ENCODE peak calls at places on chromosomes 7 and 10, in nine cellular contexts. Z is lower lobe of right lung, A is tibial nerve, X is heart left ventricle, I is neural crest cell, O is ovary, K is Panc1, Q is OCI-LY7, D is fibroblast of lung. L is an unnamed sample.

GRCh38 chr7:132345730-132346129 is 230.5 kb downstream of the PLXNA4 start:
- DNase-seq in Z (no peak), A (no peak), X (no peak), I (no peak), O (no peak), K (no peak), Q (no peak), D (no peak), L (no peak)

GRCh38 chr7:3887071-3887691 is 586.1 kb downstream of the SDK1 start:
- DNase-seq in Z (no peak), A (no peak), X (no peak), I (no peak), O (no peak), K (no peak), Q (no peak), D (no peak), L (no peak)

GRCh38 chr10:19250542-19250941 is 201.9 kb downstream of the MALRD1 start:
- DNase-seq in Z (no peak), A (no peak), X (no peak), I (no peak), O (no peak), K (no peak), Q (no peak), D (peak; percentile 91), L (no peak)

GRCh38 chr10:60434418-60435046 is 44.9 kb upstream of the ANK3 start:
- DNase-seq in Z (no peak), A (peak; percentile 62), X (peak; percentile 21), I (peak; percentile 35), O (peak; percentile 25), K (peak; percentile 46), Q (peak; percentile 49), D (peak; percentile 80), L (no peak)

GRCh38 chr10:100019824-100020160 is 10.0 kb upstream of the DNMBP start:
- DNase-seq in Z (no peak), A (peak; percentile 16), X (no peak), I (no peak), O (no peak), K (no peak), Q (peak; percentile 61), D (no peak), L (no peak)

GRCh38 chr10:100618856-100619255 is 83.1 kb downstream of the HIF1AN start:
- DNase-seq in Z (no peak), A (no peak), X (no peak), I (no peak), O (no peak), K (no peak), Q (no peak), D (no peak), L (no peak)

GRCh38 chr10:63457576-63457975 is 8.2 kb downstream of the JMJD1C start:
- DNase-seq in Z (no peak), A (no peak), X (no peak), I (no peak), O (no peak), K (no peak), Q (no peak), D (no peak), L (no peak)

GRCh38 chr10:43864622-43865021 is 215.9 kb upstream of the ZNF32 start:
- DNase-seq in Z (no peak), A (no peak), X (no peak), I (no peak), O (no peak), K (no peak), Q (no peak), D (no peak), L (no peak)

GRCh38 chr10:125034671-125035070 is 92.7 kb downstream of the ZRANB1 start:
- DNase-seq in Z (peak; percentile 35), A (no peak), X (no peak), I (no peak), O (no peak), K (no peak), Q (no peak), D (peak; percentile 44), L (no peak)

GRCh38 chr7:977326-978048 is 2.1 kb upstream of the COX19 start:
- DNase-seq in Z (no peak), A (no peak), X (no peak), I (no peak), O (no peak), K (no peak), Q (no peak), D (no peak), L (no peak)

GRCh38 chr7:5035276-5035675 is 10.4 kb upstream of the RBAK start:
- DNase-seq in Z (no peak), A (no peak), X (no peak), I (no peak), O (no peak), K (no peak), Q (no peak), D (no peak), L (no peak)

GRCh38 chr10:88138319-88138848 is 275.0 kb downstream of the PTEN start:
- DNase-seq in Z (no peak), A (no peak), X (no peak), I (no peak), O (no peak), K (no peak), Q (no peak), D (no peak), L (no peak)

GRCh38 chr7:157658851-157659412 is 322.1 kb downstream of the DNAJB6 start:
- DNase-seq in Z (no peak), A (no peak), X (no peak), I (no peak), O (no peak), K (no peak), Q (no peak), D (no peak), L (no peak)

GRCh38 chr7:126698446-126698845 is 554.3 kb downstream of the GRM8 start:
- DNase-seq in Z (no peak), A (no peak), X (no peak), I (no peak), O (no peak), K (no peak), Q (no peak), D (no peak), L (no peak)

GRCh38 chr10:79285315-79286185 is 61.7 kb upstream of the PPIF start:
- DNase-seq in Z (no peak), A (no peak), X (no peak), I (no peak), O (no peak), K (no peak), Q (peak; percentile 36), D (no peak), L (no peak)

GRCh38 chr7:130454959-130455358 is 14.1 kb upstream of the CEP41 start:
- DNase-seq in Z (no peak), A (no peak), X (no peak), I (no peak), O (no peak), K (no peak), Q (no peak), D (no peak), L (no peak)

GRCh38 chr10:80289451-80290287 is at the start of gene MAT1A:
- DNase-seq in Z (no peak), A (no peak), X (no peak), I (no peak), O (peak; percentile 46), K (no peak), Q (no peak), D (peak; percentile 13), L (no peak)
- TF ChIP-seq CTCF in Z (no peak), A (no peak), X (no peak), I (no peak), O (no peak), K (no peak), Q (no peak), D (peak; percentile 5), L (no peak)

DNA sequence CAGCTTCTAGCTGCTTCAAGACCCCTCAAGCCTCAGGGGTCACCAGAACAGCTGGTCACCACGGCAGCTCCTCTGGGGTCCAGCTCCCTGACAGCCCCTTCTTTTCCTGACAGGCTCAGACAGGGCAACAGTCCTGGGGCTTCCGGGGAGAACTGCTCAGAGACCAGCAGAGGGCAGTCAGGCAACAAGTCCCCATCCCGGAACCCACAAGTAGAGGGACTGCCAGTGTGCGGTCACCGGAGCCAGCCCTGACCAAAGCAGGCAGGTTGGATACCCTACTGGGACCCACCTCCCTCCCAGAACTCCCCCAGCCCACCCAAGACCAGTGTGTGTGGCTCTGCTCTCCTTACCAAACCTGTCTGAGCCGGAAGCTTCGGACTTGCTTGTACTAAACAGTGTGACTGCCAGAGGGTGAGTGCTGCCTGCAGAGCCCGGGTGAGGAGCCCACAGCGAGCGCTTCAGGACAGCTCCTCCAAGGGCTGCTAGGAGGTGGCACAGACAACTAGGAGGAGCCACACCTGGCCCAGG is 40.3 kb downstream of the YKT6 start:
- DNase-seq in Z (peak; percentile 70), A (peak; percentile 61), X (peak; percentile 73), I (peak; percentile 66), O (peak; percentile 70), K (peak; percentile 64), Q (peak; percentile 91), D (peak; percentile 83), L (peak; percentile 82)
- TF ChIP-seq CTCF in Z (peak; percentile 69), A (peak; percentile 69), X (peak; percentile 75), I (peak; percentile 78), O (peak; percentile 34), K (peak; percentile 97), Q (peak; percentile 91), D (peak; percentile 92), L (peak; percentile 69)

DNA sequence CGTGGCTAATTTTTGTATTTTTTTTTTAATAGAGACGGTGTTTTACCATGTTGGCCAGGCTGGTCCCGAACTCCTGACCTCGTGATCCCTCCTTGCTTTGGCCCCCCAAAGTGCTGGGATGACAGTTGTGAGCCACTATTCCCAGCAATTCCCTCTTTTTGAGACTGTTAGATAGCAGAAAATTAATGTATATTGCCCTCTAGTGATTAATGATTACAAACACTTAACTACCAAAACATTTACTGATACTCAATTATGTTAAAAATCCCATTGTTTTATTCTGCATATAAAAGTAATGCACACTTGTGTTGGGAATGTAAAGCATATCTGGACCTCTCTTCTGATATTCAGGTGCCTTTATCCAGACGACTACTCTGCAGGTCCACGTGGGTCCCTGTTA is 41.2 kb upstream of the COBL start:
- DNase-seq in Z (no peak), A (no peak), X (no peak), I (no peak), O (no peak), K (no peak), Q (no peak), D (no peak), L (no peak)
- TF ChIP-seq CTCF in Z (no peak), A (no peak), X (peak; percentile 14), I (no peak), O (no peak), K (peak; percentile 16), Q (no peak), D (no peak), L (no peak)

DNA sequence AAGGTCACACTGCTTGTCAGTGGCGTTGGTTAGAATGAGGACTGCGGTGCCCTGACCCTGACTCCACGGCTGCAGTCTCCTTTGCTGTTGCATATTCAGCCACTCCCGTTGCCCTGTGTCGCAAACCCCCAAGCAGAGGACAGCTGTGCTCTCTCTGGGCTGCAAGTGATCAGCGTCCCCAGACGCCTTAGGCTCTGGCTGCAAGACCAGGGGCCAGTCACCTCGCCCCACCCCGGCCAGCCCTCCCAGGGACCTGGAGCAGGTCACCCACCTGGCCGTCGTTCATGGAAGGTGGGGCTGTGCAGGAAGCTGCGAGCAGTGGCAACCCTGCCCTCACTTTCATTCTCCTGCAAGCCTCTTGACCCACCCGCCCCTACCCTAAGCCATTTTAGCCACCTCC is 51.6 kb upstream of the NANOS1 start:
- DNase-seq in Z (no peak), A (no peak), X (no peak), I (no peak), O (no peak), K (no peak), Q (no peak), D (no peak), L (no peak)
- TF ChIP-seq CTCF in Z (no peak), A (no peak), X (no peak), I (no peak), O (no peak), K (no peak), Q (no peak), D (no peak), L (no peak)